ENCODE peak calls at places on chromosomes 7 and 10, in five cellular contexts. X is CD8-positive, alpha-beta T cell; F is CD8-positive, alpha-beta memory T cell; J is kidney epithelial cell; G is heart left ventricle. A is an unnamed sample. For H3K36me3, the result is how much of the 10 kb centered on the place peaks cover.

GRCh38 chr10:42960491-42961155 is 116.2 kb upstream of the RET start:
- DNase-seq in F (no peak), X (no peak), G (peak), J (no peak), A (peak)

GRCh38 chr10:122062831-122063674 is 74.1 kb downstream of the TACC2 start:
- DNase-seq in F (no peak), G (peak), J (peak), X (no peak), A (peak)

GRCh38 chr10:17026686-17027485 is 102.7 kb downstream of the CUBN start:
- DNase-seq in J (no peak), X (peak), F (peak), G (no peak), A (no peak)

GRCh38 chr10:128993911-128994538 is 473.0 kb upstream of the MGMT start:
- DNase-seq in F (no peak), J (no peak), G (no peak), X (no peak), A (no peak)

GRCh38 chr7:27124979-27125689 is 5.4 kb downstream of the HOXA4 start:
- DNase-seq in J (no peak), F (no peak), X (no peak), G (no peak), A (no peak)

GRCh38 chr7:95546647-95547046 is 49.7 kb downstream of the PDK4 start:
- DNase-seq in G (no peak), X (no peak), J (no peak), F (no peak), A (no peak)

GRCh38 chr7:128431221-128431620 is 21.4 kb upstream of the IMPDH1 start:
- DNase-seq in G (no peak), J (no peak), F (no peak), X (no peak), A (no peak)

GRCh38 chr10:15898046-15898445 is 37.7 kb upstream of the MINDY3 start:
- DNase-seq in X (no peak), J (no peak), G (no peak), F (no peak), A (no peak)

GRCh38 chr10:10120671-10121070 is 897.0 kb upstream of the CELF2 start:
- DNase-seq in X (no peak), G (no peak), F (no peak), J (no peak), A (no peak)

GRCh38 chr7:84677386-84677785 is 482.8 kb upstream of the SEMA3A start:
- DNase-seq in G (no peak), X (no peak), F (no peak), J (no peak), A (no peak)

GRCh38 chr10:104260775-104261115 is 6.1 kb downstream of the GSTO1 start:
- DNase-seq in X (no peak), J (no peak), G (no peak), F (no peak), A (no peak)

GRCh38 chr7:158229945-158230344 is 357.7 kb downstream of the PTPRN2 start:
- DNase-seq in G (no peak), X (no peak), F (no peak), J (no peak), A (no peak)

GRCh38 chr7:38704041-38704547 is 72.9 kb upstream of the AMPH start:
- DNase-seq in J (no peak), X (no peak), G (no peak), F (no peak), A (no peak)

GRCh38 chr10:131579251-131580071 is 267.9 kb upstream of the TCERG1L start:
- DNase-seq in G (no peak), J (no peak), X (no peak), F (no peak), A (no peak)

GRCh38 chr10:75617485-75618155 is 186.2 kb downstream of the LRMDA start:
- DNase-seq in X (no peak), F (no peak), G (no peak), J (no peak), A (no peak)

GRCh38 chr10:84415539-84416244 is 87.3 kb downstream of the CCSER2 start:
- DNase-seq in G (no peak), J (no peak), F (no peak), X (no peak), A (no peak)

GRCh38 chr10:122254831-122255230 is 16.3 kb upstream of the BTBD16 start:
- DNase-seq in F (no peak), X (no peak), J (no peak), G (no peak), A (no peak)

GRCh38 chr10:92822060-92822634 is 26.2 kb upstream of the EXOC6 start:
- DNase-seq in F (no peak), J (no peak), G (no peak), X (no peak), A (no peak)

GRCh38 chr10:31477584-31477983 is 158.6 kb downstream of the ZEB1 start:
- DNase-seq in X (no peak), J (no peak), F (no peak), G (no peak), A (no peak)

GRCh38 chr10:663844-664243 is 25.6 kb downstream of the DIP2C start:
- DNase-seq in J (no peak), G (no peak), X (no peak), F (no peak), A (no peak)

GRCh38 chr7:44078521-44078920 is 3.8 kb downstream of the POLM start:
- DNase-seq in X (no peak), G (no peak), F (no peak), J (no peak), A (peak)
- H3K36me3 ChIP-seq in X (half or more), G (half or more), F (under half), J (under half), A (under half)

GRCh38 chr7:107582906-107583305 is 2.9 kb downstream of the BCAP29 start:
- DNase-seq in G (no peak), X (no peak), J (no peak), F (no peak), A (no peak)

GRCh38 chr7:107579546-107579880 is 533 bp upstream of the BCAP29 start:
- DNase-seq in G (no peak), J (no peak), X (no peak), F (no peak), A (no peak)

GRCh38 chr7:107581387-107582013 is 1.5 kb downstream of the BCAP29 start:
- DNase-seq in X (no peak), G (no peak), F (no peak), J (no peak), A (no peak)

GRCh38 chr7:107579881-107580715 is at the start of gene BCAP29:
- DNase-seq in G (peak), F (peak), X (peak), J (no peak), A (peak)

DNA sequence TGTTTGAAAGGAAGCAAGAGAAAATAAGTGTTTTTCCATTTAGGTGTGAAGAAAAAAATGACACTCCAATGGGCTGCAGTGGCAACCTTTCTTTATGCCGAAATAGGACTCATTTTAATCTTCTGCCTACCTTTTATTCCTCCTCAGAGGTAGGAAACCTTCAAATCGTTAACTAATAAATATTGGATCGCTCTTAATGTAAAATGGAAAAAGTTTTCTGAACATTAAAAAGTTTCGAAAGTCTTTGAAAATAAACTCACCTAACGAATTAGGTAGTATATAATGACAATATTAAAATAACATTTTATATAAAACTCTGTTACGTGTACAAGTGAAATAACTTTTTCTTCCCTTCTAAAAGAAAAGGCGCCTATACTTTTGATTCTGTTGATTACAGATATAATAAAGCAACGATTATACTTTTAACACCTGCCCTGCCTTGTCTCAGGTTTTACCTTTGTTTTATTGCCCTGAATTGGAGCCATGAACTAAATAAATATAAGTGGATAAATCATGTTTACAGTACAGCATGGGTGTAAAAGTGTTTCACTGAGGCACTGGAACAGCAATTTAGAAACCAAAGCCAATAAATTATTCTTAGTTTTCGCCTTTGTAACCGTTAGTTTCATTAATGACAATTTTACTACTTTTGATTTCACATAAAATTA is 804 bp downstream of the BCAP29 start:
- DNase-seq in F (no peak), J (no peak), X (no peak), G (no peak), A (no peak)
- H3K4me3 ChIP-seq in F (peak), J (peak), X (peak), G (peak), A (peak)

GRCh38 chr7:19982841-19983835 is 209.7 kb upstream of the TMEM196 start:
- DNase-seq in J (no peak), F (no peak), G (no peak), X (no peak), A (no peak)
- H3K36me3 ChIP-seq in J (under half), F (under half), G (under half), X (under half), A (under half)

GRCh38 chr10:71289421-71290130 is 29.5 kb upstream of the SLC29A3 start:
- DNase-seq in F (no peak), G (peak), X (no peak), J (no peak), A (no peak)
- H3K4me3 ChIP-seq in F (no peak), G (no peak), X (no peak), J (no peak), A (no peak)

GRCh38 chr10:60797200-60797599 is 18.9 kb downstream of the CDK1 start:
- DNase-seq in X (no peak), F (no peak), J (no peak), G (no peak), A (no peak)

GRCh38 chr10:60796481-60796880 is 18.2 kb downstream of the CDK1 start:
- DNase-seq in X (no peak), F (no peak), G (no peak), J (no peak), A (no peak)

GRCh38 chr10:60798031-60798430 is 19.8 kb downstream of the CDK1 start:
- DNase-seq in G (no peak), X (no peak), J (no peak), F (no peak), A (no peak)

GRCh38 chr10:60795465-60796202 is 17.4 kb downstream of the CDK1 start:
- DNase-seq in F (no peak), G (no peak), J (no peak), X (no peak), A (no peak)

GRCh38 chr10:60794953-60795352 is 16.7 kb downstream of the CDK1 start:
- DNase-seq in F (no peak), J (no peak), G (no peak), X (no peak), A (no peak)
- H3K36me3 ChIP-seq in F (under half), J (under half), G (under half), X (under half), A (under half)

GRCh38 chr7:7159063-7159645 is 23.2 kb upstream of the C1GALT1 start:
- DNase-seq in J (no peak), F (peak), X (no peak), G (no peak), A (no peak)
- H3K4me3 ChIP-seq in J (no peak), F (peak), X (peak), G (no peak), A (no peak)

DNA sequence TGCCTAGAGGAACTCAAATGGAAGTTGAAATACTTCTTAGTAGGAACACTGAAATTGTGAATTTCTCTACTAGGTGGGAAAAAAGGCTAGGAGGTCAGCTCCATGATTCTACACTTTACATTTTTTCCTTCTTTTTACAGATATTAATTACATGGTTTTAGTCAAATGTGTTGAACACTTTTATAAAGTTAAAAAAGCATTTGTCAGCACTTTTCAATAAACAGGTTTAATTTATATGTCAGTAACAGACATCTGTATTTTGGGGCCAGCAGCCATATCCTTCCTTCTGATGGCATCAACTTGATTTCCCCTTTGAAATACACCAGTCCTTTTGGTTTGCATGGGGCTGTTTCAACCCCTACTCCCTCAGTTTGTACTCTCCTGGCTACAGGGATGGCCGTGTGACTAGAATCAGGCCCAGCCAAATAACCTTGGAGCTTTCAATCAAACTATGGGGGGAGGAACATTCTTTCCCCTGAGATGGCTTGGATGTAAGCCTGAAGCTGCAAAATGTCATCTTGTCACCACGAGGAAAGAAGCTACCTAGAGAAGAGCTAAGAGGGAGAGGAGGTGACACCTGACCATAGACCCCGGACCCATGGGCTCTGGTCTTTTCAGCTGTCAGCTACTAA is 171.0 kb upstream of the NEBL start:
- DNase-seq in X (no peak), G (peak), J (no peak), F (no peak), A (no peak)
- H3K36me3 ChIP-seq in X (under half), G (under half), J (under half), F (under half), A (under half)